ENCODE peak calls at places on chromosomes 1 and 21, in seven cellular contexts. A is brain microvascular endothelial cell; J is HCT116; I is GM23248; U is pancreas; X is tibial nerve; L is CD8-positive, alpha-beta T cell. B is an unnamed sample. For H3K27me3, the result is how much of the 10 kb centered on the place peaks cover.

GRCh38 chr1:86205741-86206140 is 49.2 kb upstream of the COL24A1 start:
- DNase-seq in A (no peak), J (no peak), I (peak), U (no peak), X (no peak), L (no peak), B (no peak)

GRCh38 chr1:58811303-58811702 is 27.5 kb upstream of the JUN start:
- DNase-seq in A (no peak), J (no peak), I (no peak), U (no peak), X (no peak), L (no peak), B (no peak)

GRCh38 chr1:153490272-153491051 is 30.0 kb upstream of the S100A7 start:
- DNase-seq in A (peak), J (peak), I (peak), U (peak), X (peak), L (no peak), B (peak)

GRCh38 chr1:5810131-5810530 is 182.1 kb downstream of the NPHP4 start:
- DNase-seq in A (no peak), J (no peak), I (no peak), U (no peak), X (no peak), L (no peak), B (no peak)

GRCh38 chr1:88134983-88135921 is 548.8 kb upstream of the PKN2 start:
- DNase-seq in A (no peak), J (no peak), I (no peak), U (no peak), X (no peak), L (no peak), B (no peak)

GRCh38 chr1:201063190-201063544 is 39.7 kb upstream of the KIF21B start:
- DNase-seq in A (no peak), J (no peak), I (no peak), U (no peak), X (no peak), L (no peak), B (no peak)

GRCh38 chr1:224168859-224169380 is 14.1 kb upstream of the DEGS1 start:
- DNase-seq in A (peak), J (no peak), I (peak), U (peak), X (no peak), L (peak), B (no peak)

GRCh38 chr1:156704930-156705320 is 458 bp downstream of the CRABP2 start:
- DNase-seq in A (peak), J (no peak), I (peak), U (no peak), X (peak), L (no peak), B (no peak)

GRCh38 chr1:41868241-41868953 is 50.3 kb downstream of the HIVEP3 start:
- DNase-seq in A (no peak), J (no peak), I (no peak), U (no peak), X (no peak), L (no peak), B (no peak)

GRCh38 chr21:38439957-38440356 is 58.3 kb downstream of the ERG start:
- DNase-seq in A (no peak), J (no peak), I (no peak), U (no peak), X (no peak), L (no peak), B (no peak)

GRCh38 chr1:242770366-242770765 is 245.9 kb upstream of the PLD5 start:
- DNase-seq in A (no peak), J (no peak), I (no peak), U (no peak), X (no peak), L (no peak), B (no peak)

GRCh38 chr1:30474818-30475200 is 248.6 kb downstream of the MATN1 start:
- DNase-seq in A (no peak), J (no peak), I (no peak), U (no peak), X (no peak), L (no peak), B (no peak)

GRCh38 chr1:17433261-17433660 is 6.2 kb downstream of the RCC2 start:
- DNase-seq in A (no peak), J (no peak), I (no peak), U (no peak), X (no peak), L (no peak), B (no peak)

GRCh38 chr1:55047611-55048010 is 8.3 kb downstream of the PCSK9 start:
- DNase-seq in A (no peak), J (no peak), I (no peak), U (no peak), X (no peak), L (no peak), B (no peak)

GRCh38 chr21:38816400-38816973 is 10.8 kb downstream of the ETS2 start:
- DNase-seq in A (no peak), J (no peak), I (no peak), U (no peak), X (no peak), L (no peak), B (no peak)

GRCh38 chr1:184212649-184213314 is 161.3 kb downstream of the TSEN15 start:
- DNase-seq in A (peak), J (peak), I (peak), U (peak), X (no peak), L (no peak), B (peak)

GRCh38 chr1:62589321-62589720 is 8.0 kb upstream of the ANGPTL3 start:
- DNase-seq in A (peak), J (no peak), I (no peak), U (no peak), X (no peak), L (no peak), B (no peak)

GRCh38 chr1:33617451-33617850 is 145.0 kb downstream of the ZSCAN20 start:
- DNase-seq in A (no peak), J (no peak), I (no peak), U (no peak), X (no peak), L (no peak), B (no peak)

GRCh38 chr1:66302184-66302742 is 231.7 kb upstream of the SGIP1 start:
- DNase-seq in A (no peak), J (no peak), I (no peak), U (no peak), X (no peak), L (no peak), B (no peak)

GRCh38 chr1:48047116-48047515 is 49.9 kb upstream of the TRABD2B start:
- DNase-seq in A (no peak), J (no peak), I (peak), U (no peak), X (no peak), L (no peak), B (no peak)

GRCh38 chr1:241276391-241276790 is 80.6 kb downstream of the RGS7 start:
- DNase-seq in A (no peak), J (no peak), I (no peak), U (no peak), X (no peak), L (no peak), B (no peak)

GRCh38 chr1:147851149-147851548 is 51.4 kb upstream of the GJA8 start:
- DNase-seq in A (peak), J (no peak), I (no peak), U (no peak), X (no peak), L (no peak), B (no peak)

GRCh38 chr1:232982238-232982944 is 32.0 kb downstream of the NTPCR start:
- DNase-seq in A (peak), J (no peak), I (peak), U (no peak), X (no peak), L (no peak), B (no peak)

GRCh38 chr1:73662526-73662925 is 535.5 kb downstream of the LRRIQ3 start:
- DNase-seq in A (no peak), J (no peak), I (no peak), U (no peak), X (no peak), L (no peak), B (no peak)

GRCh38 chr1:225652726-225653462 is at the start of gene ENAH:
- DNase-seq in A (peak), J (no peak), I (peak), U (peak), X (peak), L (peak), B (peak)

GRCh38 chr21:43274022-43274945 is 105.5 kb downstream of the CRYAA start:
- DNase-seq in A (no peak), J (no peak), I (no peak), U (no peak), X (no peak), L (no peak), B (no peak)

GRCh38 chr1:2590233-2591141 is 3.9 kb downstream of the PRXL2B start:
- DNase-seq in A (no peak), J (no peak), I (no peak), U (no peak), X (no peak), L (no peak), B (no peak)

GRCh38 chr1:12566484-12567287 is 51.3 kb downstream of the DHRS3 start:
- DNase-seq in A (no peak), J (no peak), I (no peak), U (no peak), X (no peak), L (no peak), B (no peak)

GRCh38 chr1:186982116-186982515 is 153.4 kb downstream of the PLA2G4A start:
- DNase-seq in A (no peak), J (no peak), I (no peak), U (no peak), X (no peak), L (no peak), B (no peak)

GRCh38 chr1:205435904-205436573 is 14.2 kb upstream of the LEMD1 start:
- DNase-seq in A (no peak), J (no peak), I (peak), U (no peak), X (no peak), L (no peak), B (peak)

GRCh38 chr1:205437570-205437969 is 15.7 kb upstream of the LEMD1 start:
- DNase-seq in A (no peak), J (no peak), I (no peak), U (no peak), X (no peak), L (no peak), B (no peak)

GRCh38 chr1:205438213-205439158 is 16.6 kb upstream of the LEMD1 start:
- DNase-seq in A (peak), J (peak), I (peak), U (peak), X (peak), L (no peak), B (peak)

GRCh38 chr1:205434738-205435137 is 12.9 kb upstream of the LEMD1 start:
- DNase-seq in A (no peak), J (no peak), I (no peak), U (no peak), X (no peak), L (no peak), B (no peak)

DNA sequence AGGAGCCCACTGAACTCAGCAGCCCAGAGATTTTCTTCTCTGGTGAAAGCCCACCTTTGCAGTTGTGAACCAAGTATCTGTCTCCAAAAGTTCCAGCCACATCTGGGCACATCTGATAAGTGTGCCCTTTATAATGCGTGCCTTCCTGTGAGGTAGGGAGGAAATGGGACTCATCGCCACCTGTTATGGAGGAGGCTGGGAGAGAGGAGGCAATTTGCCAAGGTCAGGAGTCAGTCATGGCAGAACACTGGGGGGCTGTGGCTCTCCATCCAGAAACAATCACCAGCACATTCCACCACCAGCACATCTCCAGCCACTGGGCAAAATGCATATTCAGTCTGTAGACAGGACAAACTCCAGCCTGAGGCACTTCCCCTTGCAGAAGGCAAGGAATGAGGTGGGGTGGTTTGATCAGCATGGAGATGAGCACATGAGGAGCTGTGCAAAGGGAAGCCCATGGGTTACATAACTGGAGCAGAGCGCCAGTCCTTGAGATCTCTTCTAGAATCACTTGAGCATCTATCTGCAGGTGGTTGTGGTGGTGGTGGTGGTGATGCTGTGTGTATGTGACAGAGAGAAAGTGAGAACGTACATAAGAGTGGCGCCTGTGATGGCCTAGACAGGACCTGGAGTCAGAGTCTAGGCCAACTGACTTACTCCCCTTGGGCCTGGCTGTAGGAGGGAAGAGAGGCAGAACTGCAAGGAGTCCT is 15.1 kb upstream of the LEMD1 start:
- DNase-seq in A (no peak), J (no peak), I (no peak), U (no peak), X (no peak), L (no peak), B (no peak)
- H3K27me3 ChIP-seq in A (under half), J (under half), I (half or more), U (under half), X (under half), L (under half), B (under half)

GRCh38 chr1:43977376-43978263 is 1.4 kb upstream of the B4GALT2 start:
- DNase-seq in A (no peak), J (no peak), I (no peak), U (no peak), X (no peak), L (no peak), B (no peak)
- H3K4me3 ChIP-seq in A (no peak), J (no peak), I (no peak), U (peak), X (no peak), L (no peak), B (no peak)

DNA sequence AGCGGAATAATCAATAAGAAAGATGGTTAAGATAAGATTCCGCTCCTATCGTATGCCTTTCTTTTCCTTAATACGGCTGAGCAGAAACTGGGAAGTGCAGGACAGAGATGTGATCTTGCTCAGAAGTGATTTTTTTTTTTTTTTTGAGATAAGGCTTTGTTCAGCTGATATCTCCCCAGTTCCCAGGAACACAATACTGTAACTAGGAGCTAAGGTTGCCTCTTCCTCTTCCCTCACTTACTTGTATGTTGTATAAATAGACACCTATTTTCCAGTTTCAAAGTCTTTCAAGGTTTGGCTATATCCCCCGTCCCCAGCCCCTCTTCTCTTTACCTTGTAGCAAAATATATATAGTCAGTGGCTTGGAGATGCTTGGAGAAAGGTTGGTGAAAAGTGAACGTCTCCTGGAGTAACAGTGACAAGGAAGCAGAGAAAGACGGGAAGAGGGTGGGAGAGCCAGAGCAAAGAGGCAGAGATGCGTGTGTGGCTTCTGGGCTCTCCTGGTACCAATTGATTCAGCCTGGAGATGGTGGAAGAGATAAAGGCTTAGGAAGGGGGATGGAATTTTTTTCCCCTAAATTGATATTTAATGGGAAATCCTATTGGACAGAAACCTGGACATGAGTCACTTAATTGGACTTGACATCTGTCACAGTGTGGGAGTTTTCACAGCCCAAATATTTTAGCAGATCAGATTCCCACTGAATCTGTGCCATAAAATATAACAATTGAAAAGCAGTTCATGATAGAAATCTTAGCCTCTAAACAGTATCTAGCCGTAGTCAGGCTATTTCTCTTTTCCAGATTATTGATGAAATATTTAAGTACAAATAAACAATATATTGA is at the start of gene NHLH2:
- DNase-seq in A (no peak), J (no peak), I (no peak), U (no peak), X (no peak), L (no peak), B (no peak)
- H3K27me3 ChIP-seq in A (half or more), J (under half), I (half or more), U (under half), X (half or more), L (under half), B (half or more)

GRCh38 chr1:27301052-27301422 is 20.9 kb upstream of the TMEM222 start:
- DNase-seq in A (no peak), J (no peak), I (no peak), U (no peak), X (no peak), L (no peak), B (no peak)
- H3K4me3 ChIP-seq in A (no peak), J (no peak), I (no peak), U (no peak), X (no peak), L (no peak), B (no peak)

GRCh38 chr1:202702088-202702487 is 8.2 kb downstream of the SYT2 start:
- DNase-seq in A (no peak), J (no peak), I (no peak), U (no peak), X (no peak), L (no peak), B (no peak)

GRCh38 chr1:202701200-202701599 is 9.1 kb downstream of the SYT2 start:
- DNase-seq in A (no peak), J (no peak), I (no peak), U (no peak), X (no peak), L (no peak), B (no peak)

GRCh38 chr1:202697038-202697437 is 13.2 kb downstream of the SYT2 start:
- DNase-seq in A (no peak), J (no peak), I (no peak), U (peak), X (no peak), L (no peak), B (no peak)

GRCh38 chr1:202698276-202698675 is 12.0 kb downstream of the SYT2 start:
- DNase-seq in A (no peak), J (no peak), I (no peak), U (no peak), X (no peak), L (no peak), B (no peak)

GRCh38 chr1:202700061-202700460 is 10.2 kb downstream of the SYT2 start:
- DNase-seq in A (no peak), J (no peak), I (no peak), U (no peak), X (no peak), L (no peak), B (no peak)
- H3K27me3 ChIP-seq in A (under half), J (half or more), I (half or more), U (under half), X (half or more), L (under half), B (under half)

GRCh38 chr1:181503130-181503810 is 20.0 kb downstream of the CACNA1E start:
- DNase-seq in A (no peak), J (no peak), I (peak), U (peak), X (peak), L (no peak), B (no peak)

GRCh38 chr1:181508486-181509165 is 25.3 kb downstream of the CACNA1E start:
- DNase-seq in A (no peak), J (no peak), I (peak), U (no peak), X (no peak), L (no peak), B (no peak)

GRCh38 chr1:181506563-181507353 is 23.4 kb downstream of the CACNA1E start:
- DNase-seq in A (no peak), J (no peak), I (no peak), U (no peak), X (no peak), L (no peak), B (no peak)

GRCh38 chr1:181501612-181502011 is 18.3 kb downstream of the CACNA1E start:
- DNase-seq in A (no peak), J (no peak), I (no peak), U (no peak), X (no peak), L (no peak), B (no peak)

GRCh38 chr1:181504294-181505115 is 21.2 kb downstream of the CACNA1E start:
- DNase-seq in A (peak), J (peak), I (peak), U (no peak), X (no peak), L (no peak), B (peak)
- H3K4me3 ChIP-seq in A (no peak), J (no peak), I (no peak), U (no peak), X (no peak), L (no peak), B (no peak)

GRCh38 chr1:36802018-36802417 is 232.3 kb downstream of the GRIK3 start:
- DNase-seq in A (no peak), J (no peak), I (no peak), U (no peak), X (no peak), L (no peak), B (no peak)
- H3K27me3 ChIP-seq in A (under half), J (half or more), I (under half), U (under half), X (under half), L (under half), B (under half)

GRCh38 chr21:42056468-42056867 is 14.6 kb upstream of the UMODL1 start:
- DNase-seq in A (no peak), J (no peak), I (peak), U (peak), X (no peak), L (no peak), B (no peak)
- H3K4me3 ChIP-seq in A (no peak), J (no peak), I (peak), U (peak), X (no peak), L (no peak), B (no peak)

B was measured in cardiac muscle cell.